ENCODE peak calls at places on chromosomes 6 and 20, in ten cellular contexts. One of them, this sample, is unnamed.

GRCh38 chr6:169101981-169102380 is 151.7 kb downstream of the THBS2 start:
- DNase-seq in stomach: no peak
- DNase-seq in HFF-Myc: peak; percentile 9
- DNase-seq in AG10803: peak; percentile 70
- DNase-seq in Panc1: no peak
- DNase-seq in kidney epithelial cell: no peak
- DNase-seq in fibroblast of lung: peak; percentile 61
- DNase-seq in fibroblast of the aortic adventitia: peak; percentile 63
- DNase-seq in GM06990: no peak
- DNase-seq in ovary: no peak
- DNase-seq in this sample: peak; percentile 61

GRCh38 chr6:166664135-166664534 is 37.1 kb upstream of the RPS6KA2 start:
- DNase-seq in Panc1: no peak
- DNase-seq in HFF-Myc: no peak
- DNase-seq in kidney epithelial cell: no peak
- DNase-seq in ovary: no peak
- DNase-seq in GM06990: no peak
- DNase-seq in stomach: peak; percentile 38
- DNase-seq in fibroblast of lung: no peak
- DNase-seq in AG10803: no peak
- DNase-seq in fibroblast of the aortic adventitia: peak; percentile 13
- DNase-seq in this sample: no peak

GRCh38 chr6:169971171-169971861 is 219.9 kb downstream of the ERMARD start:
- DNase-seq in AG10803: no peak
- DNase-seq in fibroblast of lung: no peak
- DNase-seq in ovary: peak; percentile 4
- DNase-seq in stomach: peak; percentile 20
- DNase-seq in Panc1: no peak
- DNase-seq in fibroblast of the aortic adventitia: no peak
- DNase-seq in kidney epithelial cell: no peak
- DNase-seq in GM06990: no peak
- DNase-seq in HFF-Myc: no peak
- DNase-seq in this sample: no peak

GRCh38 chr6:132919476-132919875 is 105.1 kb downstream of the RPS12 start:
- DNase-seq in AG10803: peak; percentile 89
- DNase-seq in stomach: peak; percentile 60
- DNase-seq in fibroblast of the aortic adventitia: peak; percentile 70
- DNase-seq in kidney epithelial cell: peak; percentile 69
- DNase-seq in ovary: peak; percentile 81
- DNase-seq in HFF-Myc: peak; percentile 14
- DNase-seq in GM06990: no peak
- DNase-seq in fibroblast of lung: peak; percentile 96
- DNase-seq in Panc1: no peak
- DNase-seq in this sample: peak; percentile 92

GRCh38 chr6:5302220-5302946 is 41.1 kb downstream of the FARS2 start:
- DNase-seq in ovary: peak; percentile 13
- DNase-seq in stomach: no peak
- DNase-seq in fibroblast of lung: peak; percentile 5
- DNase-seq in kidney epithelial cell: no peak
- DNase-seq in HFF-Myc: no peak
- DNase-seq in AG10803: no peak
- DNase-seq in GM06990: peak; percentile 83
- DNase-seq in fibroblast of the aortic adventitia: no peak
- DNase-seq in Panc1: no peak
- DNase-seq in this sample: no peak

GRCh38 chr6:9126845-9127560 is 691.7 kb upstream of the SLC35B3 start:
- DNase-seq in kidney epithelial cell: no peak
- DNase-seq in HFF-Myc: peak; percentile 61
- DNase-seq in Panc1: peak; percentile 59
- DNase-seq in AG10803: peak; percentile 67
- DNase-seq in GM06990: no peak
- DNase-seq in ovary: no peak
- DNase-seq in fibroblast of the aortic adventitia: peak; percentile 81
- DNase-seq in stomach: no peak
- DNase-seq in fibroblast of lung: peak; percentile 92
- DNase-seq in this sample: peak; percentile 39

GRCh38 chr6:73734843-73735453 is 38.9 kb downstream of the CD109 start:
- DNase-seq in Panc1: no peak
- DNase-seq in fibroblast of lung: no peak
- DNase-seq in stomach: no peak
- DNase-seq in HFF-Myc: no peak
- DNase-seq in AG10803: no peak
- DNase-seq in GM06990: no peak
- DNase-seq in ovary: no peak
- DNase-seq in kidney epithelial cell: no peak
- DNase-seq in fibroblast of the aortic adventitia: no peak
- DNase-seq in this sample: no peak

GRCh38 chr6:3306848-3307247 is 48.1 kb downstream of the PSMG4 start:
- DNase-seq in GM06990: no peak
- DNase-seq in fibroblast of the aortic adventitia: no peak
- DNase-seq in fibroblast of lung: no peak
- DNase-seq in kidney epithelial cell: no peak
- DNase-seq in ovary: no peak
- DNase-seq in HFF-Myc: no peak
- DNase-seq in Panc1: no peak
- DNase-seq in AG10803: no peak
- DNase-seq in stomach: no peak
- DNase-seq in this sample: no peak

GRCh38 chr6:116884530-116884929 is 7.5 kb downstream of the RFX6 start:
- DNase-seq in fibroblast of lung: no peak
- DNase-seq in Panc1: no peak
- DNase-seq in kidney epithelial cell: no peak
- DNase-seq in ovary: no peak
- DNase-seq in fibroblast of the aortic adventitia: no peak
- DNase-seq in HFF-Myc: no peak
- DNase-seq in GM06990: no peak
- DNase-seq in stomach: no peak
- DNase-seq in AG10803: no peak
- DNase-seq in this sample: no peak

GRCh38 chr6:116883005-116883404 is 6.0 kb downstream of the RFX6 start:
- DNase-seq in stomach: no peak
- DNase-seq in fibroblast of lung: no peak
- DNase-seq in AG10803: peak; percentile 1
- DNase-seq in HFF-Myc: no peak
- DNase-seq in GM06990: no peak
- DNase-seq in Panc1: no peak
- DNase-seq in ovary: no peak
- DNase-seq in kidney epithelial cell: no peak
- DNase-seq in fibroblast of the aortic adventitia: peak; percentile 11
- DNase-seq in this sample: peak; percentile 6

GRCh38 chr6:116877743-116878142 is 701 bp downstream of the RFX6 start:
- DNase-seq in fibroblast of lung: no peak
- DNase-seq in stomach: no peak
- DNase-seq in HFF-Myc: no peak
- DNase-seq in AG10803: no peak
- DNase-seq in GM06990: no peak
- DNase-seq in fibroblast of the aortic adventitia: no peak
- DNase-seq in kidney epithelial cell: no peak
- DNase-seq in Panc1: no peak
- DNase-seq in ovary: no peak
- DNase-seq in this sample: no peak

GRCh38 chr6:116876635-116877611 is at the start of gene RFX6:
- DNase-seq in ovary: no peak
- DNase-seq in stomach: peak; percentile 28
- DNase-seq in Panc1: no peak
- DNase-seq in GM06990: peak; percentile 3
- DNase-seq in fibroblast of the aortic adventitia: no peak
- DNase-seq in kidney epithelial cell: no peak
- DNase-seq in AG10803: no peak
- DNase-seq in HFF-Myc: no peak
- DNase-seq in fibroblast of lung: no peak
- DNase-seq in this sample: no peak

GRCh38 chr6:116881236-116881635 is 4.2 kb downstream of the RFX6 start:
- DNase-seq in kidney epithelial cell: no peak
- DNase-seq in fibroblast of lung: no peak
- DNase-seq in GM06990: no peak
- DNase-seq in Panc1: no peak
- DNase-seq in ovary: no peak
- DNase-seq in fibroblast of the aortic adventitia: peak; percentile 4
- DNase-seq in AG10803: no peak
- DNase-seq in HFF-Myc: no peak
- DNase-seq in stomach: no peak
- DNase-seq in this sample: no peak
- TF ChIP-seq CTCF in kidney epithelial cell: no peak
- TF ChIP-seq CTCF in fibroblast of lung: no peak
- TF ChIP-seq CTCF in GM06990: no peak
- TF ChIP-seq CTCF in Panc1: peak; percentile 48
- TF ChIP-seq CTCF in ovary: no peak
- TF ChIP-seq CTCF in fibroblast of the aortic adventitia: no peak
- TF ChIP-seq CTCF in AG10803: no peak
- TF ChIP-seq CTCF in HFF-Myc: no peak
- TF ChIP-seq CTCF in stomach: peak; percentile 12
- TF ChIP-seq CTCF in this sample: no peak

DNA sequence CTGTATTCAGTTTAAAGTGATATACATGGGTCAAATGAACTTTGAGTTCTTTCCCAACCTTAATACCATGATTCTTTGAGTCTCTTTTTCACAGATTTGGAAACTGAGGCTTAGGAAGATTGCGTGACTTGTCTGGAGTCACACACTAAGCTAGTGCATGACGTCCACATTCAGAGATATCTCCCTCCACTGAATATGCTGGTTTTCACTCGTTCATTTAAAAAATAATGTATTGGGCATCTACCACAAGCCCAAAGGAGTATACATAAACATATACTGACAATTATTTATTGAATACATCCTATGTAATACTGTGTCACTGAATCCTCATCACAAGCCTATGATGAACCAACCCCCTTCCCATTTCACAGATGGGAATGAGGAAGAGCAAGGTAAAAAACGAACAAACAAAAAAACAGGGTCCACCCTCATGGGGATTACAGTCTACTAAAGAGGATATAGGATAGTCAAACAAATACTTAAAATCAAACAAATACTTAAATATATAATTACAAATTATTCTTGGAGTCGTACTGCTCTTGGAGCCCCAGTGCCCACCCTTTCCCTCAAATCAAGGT is 611 bp upstream of the TM9SF4 start:
- DNase-seq in HFF-Myc: no peak
- DNase-seq in fibroblast of the aortic adventitia: no peak
- DNase-seq in kidney epithelial cell: no peak
- DNase-seq in AG10803: no peak
- DNase-seq in GM06990: no peak
- DNase-seq in stomach: no peak
- DNase-seq in fibroblast of lung: no peak
- DNase-seq in Panc1: no peak
- DNase-seq in ovary: no peak
- DNase-seq in this sample: no peak
- H3K4me3 ChIP-seq in HFF-Myc: peak overlapping the region; percentile 99
- H3K4me3 ChIP-seq in fibroblast of the aortic adventitia: no peak overlapping the region
- H3K4me3 ChIP-seq in kidney epithelial cell: no peak overlapping the region
- H3K4me3 ChIP-seq in AG10803: peak overlapping the region; percentile 97
- H3K4me3 ChIP-seq in GM06990: no peak overlapping the region
- H3K4me3 ChIP-seq in stomach: peak overlapping the region; percentile 96
- H3K4me3 ChIP-seq in fibroblast of lung: no peak overlapping the region
- H3K4me3 ChIP-seq in Panc1: peak overlapping the region; percentile 86
- H3K4me3 ChIP-seq in ovary: peak overlapping the region; percentile 77
- H3K4me3 ChIP-seq in this sample: peak overlapping the region; percentile 96

DNA sequence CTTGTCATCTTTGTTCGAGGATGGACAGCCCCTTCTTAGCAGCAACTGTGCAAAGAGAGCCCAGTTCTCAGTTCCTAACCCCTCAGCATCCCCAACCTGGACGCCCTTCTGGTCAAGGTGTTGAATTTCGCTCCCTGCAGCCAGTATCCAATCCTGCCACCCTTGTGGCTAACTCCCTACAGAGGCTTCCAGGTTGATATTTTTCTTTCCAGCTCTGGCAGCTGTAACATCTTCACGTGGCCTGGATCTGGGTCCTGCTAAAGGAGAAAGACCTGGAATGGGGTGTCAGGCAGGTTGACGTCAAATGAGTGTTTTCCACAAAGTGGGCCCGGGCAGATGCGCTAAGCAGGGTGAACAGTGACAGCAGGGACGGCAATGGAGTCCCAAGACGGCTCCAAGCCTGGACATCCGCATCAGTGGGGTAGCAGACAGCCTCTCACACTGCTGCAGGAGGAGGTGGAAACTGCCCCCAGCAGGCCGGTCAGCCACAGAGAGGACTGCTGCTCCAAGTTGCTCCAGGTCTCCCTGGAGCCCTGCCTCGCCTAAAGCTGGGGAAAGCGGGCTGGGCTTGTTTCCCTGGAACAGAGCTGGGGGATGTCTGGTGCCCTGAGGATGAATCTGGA is 1.0 kb upstream of the YTHDF1 start:
- DNase-seq in kidney epithelial cell: no peak
- DNase-seq in GM06990: no peak
- DNase-seq in HFF-Myc: no peak
- DNase-seq in fibroblast of the aortic adventitia: no peak
- DNase-seq in stomach: no peak
- DNase-seq in Panc1: no peak
- DNase-seq in ovary: no peak
- DNase-seq in AG10803: no peak
- DNase-seq in fibroblast of lung: no peak
- DNase-seq in this sample: no peak
- TF ChIP-seq CTCF in kidney epithelial cell: no peak
- TF ChIP-seq CTCF in GM06990: no peak
- TF ChIP-seq CTCF in HFF-Myc: no peak
- TF ChIP-seq CTCF in fibroblast of the aortic adventitia: no peak
- TF ChIP-seq CTCF in stomach: no peak
- TF ChIP-seq CTCF in Panc1: no peak
- TF ChIP-seq CTCF in ovary: no peak
- TF ChIP-seq CTCF in AG10803: no peak
- TF ChIP-seq CTCF in fibroblast of lung: no peak
- TF ChIP-seq CTCF in this sample: no peak

GRCh38 chr6:44270526-44271405 is 516 bp downstream of the TMEM151B start:
- DNase-seq in fibroblast of the aortic adventitia: no peak
- DNase-seq in stomach: no peak
- DNase-seq in kidney epithelial cell: no peak
- DNase-seq in GM06990: no peak
- DNase-seq in ovary: no peak
- DNase-seq in fibroblast of lung: no peak
- DNase-seq in HFF-Myc: no peak
- DNase-seq in AG10803: no peak
- DNase-seq in Panc1: no peak
- DNase-seq in this sample: no peak

GRCh38 chr6:44269168-44269920 is 906 bp upstream of the TMEM151B start:
- DNase-seq in fibroblast of lung: no peak
- DNase-seq in fibroblast of the aortic adventitia: no peak
- DNase-seq in kidney epithelial cell: no peak
- DNase-seq in stomach: no peak
- DNase-seq in AG10803: no peak
- DNase-seq in Panc1: no peak
- DNase-seq in GM06990: no peak
- DNase-seq in HFF-Myc: no peak
- DNase-seq in ovary: no peak
- DNase-seq in this sample: no peak

GRCh38 chr6:44271406-44271723 is 1.1 kb downstream of the TMEM151B start:
- DNase-seq in GM06990: no peak
- DNase-seq in Panc1: no peak
- DNase-seq in kidney epithelial cell: no peak
- DNase-seq in AG10803: no peak
- DNase-seq in fibroblast of lung: no peak
- DNase-seq in HFF-Myc: no peak
- DNase-seq in fibroblast of the aortic adventitia: no peak
- DNase-seq in stomach: no peak
- DNase-seq in ovary: no peak
- DNase-seq in this sample: no peak

GRCh38 chr6:44268095-44268628 is 2.1 kb upstream of the TMEM151B start:
- DNase-seq in AG10803: no peak
- DNase-seq in Panc1: no peak
- DNase-seq in stomach: peak; percentile 69
- DNase-seq in HFF-Myc: no peak
- DNase-seq in fibroblast of lung: peak; percentile 17
- DNase-seq in ovary: no peak
- DNase-seq in kidney epithelial cell: no peak
- DNase-seq in GM06990: no peak
- DNase-seq in fibroblast of the aortic adventitia: peak; percentile 52
- DNase-seq in this sample: peak; percentile 64

DNA sequence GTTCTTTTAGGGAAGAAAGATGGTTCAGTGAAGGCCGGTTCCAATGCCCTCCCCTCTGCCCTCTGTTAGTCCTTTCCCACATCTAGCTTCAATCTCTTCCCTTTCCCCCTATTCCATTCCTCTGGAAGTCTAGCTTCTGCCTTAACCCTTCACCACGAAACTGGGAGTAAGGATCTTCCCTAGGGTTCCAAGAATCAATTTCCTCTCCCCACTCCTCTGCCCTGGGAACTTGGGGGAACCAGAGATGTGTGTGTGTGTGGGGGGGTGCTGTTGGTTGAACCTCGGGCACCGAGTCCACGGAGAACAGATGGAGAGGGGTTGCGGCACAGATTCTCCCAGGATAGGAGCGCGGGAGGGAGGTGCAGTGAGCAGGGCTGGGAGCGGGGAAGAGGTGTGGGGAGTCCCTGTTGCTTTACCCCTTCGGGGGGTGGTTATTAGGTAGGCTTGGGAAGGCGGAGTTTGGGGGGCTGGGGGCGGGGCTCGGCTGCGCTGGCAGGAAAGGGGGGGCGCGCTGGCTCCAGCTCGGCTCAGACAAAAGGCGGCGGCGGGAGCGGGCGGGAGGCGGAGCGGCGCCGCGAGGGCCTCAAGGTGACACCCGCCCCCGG is at the start of gene TMEM151B:
- DNase-seq in ovary: no peak
- DNase-seq in kidney epithelial cell: no peak
- DNase-seq in fibroblast of lung: no peak
- DNase-seq in stomach: no peak
- DNase-seq in AG10803: no peak
- DNase-seq in GM06990: no peak
- DNase-seq in Panc1: no peak
- DNase-seq in fibroblast of the aortic adventitia: no peak
- DNase-seq in HFF-Myc: no peak
- DNase-seq in this sample: no peak
- H3K4me3 ChIP-seq in ovary: no peak within 1 kb of the TSS
- H3K4me3 ChIP-seq in kidney epithelial cell: no peak within 1 kb of the TSS
- H3K4me3 ChIP-seq in fibroblast of lung: no peak within 1 kb of the TSS
- H3K4me3 ChIP-seq in stomach: peak within 1 kb of the TSS; percentile 58
- H3K4me3 ChIP-seq in AG10803: no peak within 1 kb of the TSS
- H3K4me3 ChIP-seq in GM06990: peak within 1 kb of the TSS; percentile 22
- H3K4me3 ChIP-seq in Panc1: peak within 1 kb of the TSS; percentile 4
- H3K4me3 ChIP-seq in fibroblast of the aortic adventitia: no peak within 1 kb of the TSS
- H3K4me3 ChIP-seq in HFF-Myc: no peak within 1 kb of the TSS
- H3K4me3 ChIP-seq in this sample: no peak within 1 kb of the TSS

This sample was measured in cardiac fibroblast.